ENCODE peak calls at places on chromosomes 13 and 19, in six cellular contexts. S is cardiac fibroblast, I is A673, Q is AG09309, T is dorsolateral prefrontal cortex, R is endothelial cell. C is an unnamed sample.

GRCh38 chr19:15926484-15926883 is 7.8 kb downstream of the CYP4F11 start:
- DNase-seq in S (no peak), I (no peak), Q (no peak), T (no peak), R (no peak), C (no peak)

GRCh38 chr13:51806571-51806970 is 2.6 kb upstream of the DHRS12 start:
- DNase-seq in S (peak), I (peak), Q (no peak), T (no peak), R (no peak), C (no peak)

GRCh38 chr19:18265611-18265981 is 8.7 kb downstream of the IQCN start:
- DNase-seq in S (no peak), I (no peak), Q (no peak), T (no peak), R (no peak), C (no peak)

GRCh38 chr13:74250738-74251190 is 116.6 kb upstream of the KLF12 start:
- DNase-seq in S (peak), I (no peak), Q (peak), T (no peak), R (no peak), C (no peak)

GRCh38 chr19:49447485-49448431 is 3.9 kb downstream of the PIH1D1 start:
- DNase-seq in S (no peak), I (peak), Q (no peak), T (no peak), R (no peak), C (no peak)

GRCh38 chr13:42548731-42549554 is 25.0 kb upstream of the TNFSF11 start:
- DNase-seq in S (peak), I (no peak), Q (no peak), T (no peak), R (no peak), C (no peak)

GRCh38 chr19:29815231-29815630 is 3.4 kb downstream of the CCNE1 start:
- DNase-seq in S (no peak), I (peak), Q (no peak), T (no peak), R (no peak), C (no peak)

GRCh38 chr13:101455863-101456262 is 3.4 kb downstream of the ITGBL1 start:
- DNase-seq in S (peak), I (no peak), Q (peak), T (no peak), R (no peak), C (no peak)

GRCh38 chr13:45925151-45925550 is 73.6 kb upstream of the SIAH3 start:
- DNase-seq in S (peak), I (peak), Q (no peak), T (no peak), R (no peak), C (no peak)

GRCh38 chr13:43874512-43875092 is 4.9 kb downstream of the CCDC122 start:
- DNase-seq in S (peak), I (peak), Q (no peak), T (no peak), R (no peak), C (no peak)

GRCh38 chr19:38977445-38978314 is 2.1 kb upstream of the FBXO17 start:
- DNase-seq in S (no peak), I (no peak), Q (no peak), T (no peak), R (no peak), C (no peak)

GRCh38 chr19:40862785-40863184 is 12.5 kb upstream of the CYP2A6 start:
- DNase-seq in S (no peak), I (no peak), Q (peak), T (no peak), R (no peak), C (no peak)

GRCh38 chr19:6416658-6417405 is 7.8 kb downstream of the KHSRP start:
- DNase-seq in S (no peak), I (no peak), Q (no peak), T (no peak), R (no peak), C (no peak)

GRCh38 chr13:19153782-19154450 is 27.7 kb downstream of the TUBA3C start:
- DNase-seq in S (no peak), I (peak), Q (no peak), T (no peak), R (no peak), C (no peak)

GRCh38 chr13:113997845-113998751 is 24.2 kb upstream of the C13orf46 start:
- DNase-seq in S (peak), I (no peak), Q (peak), T (no peak), R (no peak), C (no peak)

GRCh38 chr19:33299061-33299665 is 3.2 kb downstream of the CEBPA start:
- DNase-seq in S (no peak), I (no peak), Q (no peak), T (no peak), R (no peak), C (no peak)

GRCh38 chr13:113947321-113948033 is 26.4 kb downstream of the C13orf46 start:
- DNase-seq in S (peak), I (no peak), Q (no peak), T (peak), R (no peak), C (no peak)

GRCh38 chr19:51458051-51458645 is at the start of gene SIGLEC8:
- DNase-seq in S (no peak), I (no peak), Q (no peak), T (no peak), R (no peak), C (peak)

GRCh38 chr19:43624933-43625332 is 5.5 kb upstream of the ZNF428 start:
- DNase-seq in S (peak), I (no peak), Q (no peak), T (no peak), R (peak), C (no peak)

GRCh38 chr19:15210323-15210774 is 9.6 kb upstream of the NOTCH3 start:
- DNase-seq in S (peak), I (no peak), Q (peak), T (no peak), R (no peak), C (no peak)

DNA sequence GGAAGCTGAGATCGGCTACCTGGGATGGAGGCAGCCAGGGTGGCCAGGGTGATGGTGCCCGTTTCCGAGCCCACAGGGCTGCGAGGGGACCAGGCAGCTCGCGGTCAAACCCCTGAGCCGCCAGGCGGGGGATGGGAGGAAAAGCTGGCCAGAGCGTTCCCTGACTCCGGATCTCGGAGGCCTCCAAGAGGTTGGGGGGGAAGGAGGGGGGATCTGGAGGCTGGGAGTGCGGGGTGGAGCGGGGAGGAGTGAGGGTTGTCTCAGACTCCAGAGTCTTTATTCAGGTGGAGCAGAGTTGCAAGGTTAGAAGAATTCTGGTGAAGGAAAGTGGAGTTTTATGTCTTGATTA is 1.1 kb downstream of the CACNG7 start:
- DNase-seq in S (no peak), I (no peak), Q (no peak), T (peak), R (no peak), C (no peak)
- TF ChIP-seq CTCF in S (no peak), I (no peak), Q (no peak), T (no peak), R (no peak), C (no peak)

GRCh38 chr13:110415669-110416068 is 108.6 kb downstream of the COL4A2 start:
- DNase-seq in S (peak), I (no peak), Q (no peak), T (no peak), R (no peak), C (no peak)
- TF ChIP-seq CTCF in S (no peak), I (no peak), Q (no peak), T (no peak), R (no peak), C (no peak)

DNA sequence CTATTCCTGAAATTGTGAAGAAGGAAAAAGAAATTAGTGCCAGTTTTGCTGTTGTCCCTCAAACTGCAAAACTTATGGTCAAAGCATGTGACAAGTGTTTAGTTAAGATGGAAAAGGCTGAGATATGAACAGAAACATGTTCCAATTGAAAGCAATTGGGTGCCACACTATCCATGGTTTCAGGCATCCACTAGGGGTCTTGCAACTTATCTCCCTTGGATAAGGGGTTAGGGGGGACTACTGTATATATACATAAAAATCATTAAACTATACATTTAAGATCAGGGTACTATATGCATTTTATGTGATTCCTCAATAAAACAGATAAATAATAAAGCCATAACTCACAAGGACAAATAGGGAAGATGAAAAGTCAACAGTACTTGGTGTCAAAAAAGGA is 8.3 kb downstream of the SPART start:
- DNase-seq in S (no peak), I (no peak), Q (no peak), T (no peak), R (no peak), C (no peak)
- TF ChIP-seq CTCF in S (no peak), I (no peak), Q (no peak), T (no peak), R (no peak), C (no peak)

DNA sequence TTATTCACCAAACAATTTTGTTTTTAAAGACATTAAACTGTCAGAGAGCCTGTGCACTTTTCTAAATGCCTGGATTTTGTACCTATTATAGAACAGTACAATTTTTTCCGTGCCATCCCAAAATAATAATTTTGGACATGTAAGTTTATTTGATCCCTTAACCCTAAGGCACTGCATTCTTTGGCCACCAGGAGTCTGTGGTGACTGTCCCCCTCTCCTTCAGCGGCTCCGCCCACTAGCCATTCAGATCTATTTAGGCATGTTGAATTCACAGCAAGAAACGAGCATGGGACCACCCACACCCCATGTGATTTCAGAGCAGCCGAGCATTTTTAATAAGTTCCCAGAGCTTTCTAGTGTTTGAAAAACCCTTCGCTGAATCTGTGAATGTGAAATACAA is 567.5 kb downstream of the MYO16 start:
- DNase-seq in S (no peak), I (peak), Q (no peak), T (no peak), R (peak), C (no peak)
- TF ChIP-seq CTCF in S (no peak), I (peak), Q (no peak), T (no peak), R (peak), C (no peak)

GRCh38 chr19:13804830-13805683 is 9.8 kb downstream of the ZSWIM4 start:
- DNase-seq in S (no peak), I (peak), Q (no peak), T (no peak), R (peak), C (no peak)
- TF ChIP-seq CTCF in S (peak), I (peak), Q (no peak), T (peak), R (no peak), C (peak)

DNA sequence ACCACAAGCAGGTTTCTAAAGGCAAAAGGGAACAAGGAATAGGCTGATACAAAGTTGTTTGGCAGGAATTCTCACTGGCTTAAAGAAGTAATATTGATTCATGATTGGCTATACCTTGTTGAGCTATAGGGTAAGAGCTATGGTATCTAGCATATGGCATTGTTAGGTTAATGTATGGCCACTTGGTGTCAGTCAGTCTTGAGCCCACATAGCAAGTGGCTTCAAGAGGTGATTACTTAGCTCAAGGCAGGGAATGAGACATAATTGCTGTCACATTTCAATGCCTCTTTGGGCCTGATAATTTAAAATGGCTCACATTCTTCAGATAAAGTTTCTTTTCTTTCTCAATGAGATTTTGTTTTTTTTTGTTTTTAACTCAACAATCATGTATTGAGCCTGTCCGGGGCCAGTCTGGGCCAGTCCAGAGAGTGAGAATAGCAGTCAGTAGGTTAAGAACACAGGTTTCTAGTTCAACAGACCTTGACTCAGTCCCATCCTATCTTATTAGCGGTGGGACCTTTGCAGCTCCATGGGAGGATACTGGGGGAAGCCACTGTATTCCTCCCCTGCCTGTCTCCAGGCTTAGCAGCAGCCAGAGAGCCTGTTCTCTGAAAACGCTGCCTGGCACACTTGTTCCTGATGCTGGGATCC is 45.8 kb upstream of the RCBTB2 start:
- DNase-seq in S (no peak), I (no peak), Q (no peak), T (no peak), R (no peak), C (no peak)
- TF ChIP-seq CTCF in S (no peak), I (no peak), Q (no peak), T (no peak), R (no peak), C (no peak)

C was measured in osteocyte.